ENCODE peak calls at places on chromosomes 2 and 18, in five cellular contexts. K, Z, E, G and J are unnamed samples.

GRCh38 chr2:86809481-86810121 is 18.9 kb upstream of the CD8A start:
- DNase-seq in E (no peak), Z (no peak), K (no peak), G (peak), J (no peak)

GRCh38 chr18:63040788-63041410 is 278.7 kb downstream of the BCL2 start:
- DNase-seq in K (no peak), E (no peak), G (no peak), Z (no peak), J (no peak)

GRCh38 chr2:238247841-238248440 is 8.1 kb upstream of the HES6 start:
- DNase-seq in G (peak), Z (no peak), K (no peak), E (no peak), J (no peak)

GRCh38 chr2:54680397-54681032 is 42.9 kb upstream of the EML6 start:
- DNase-seq in Z (no peak), K (peak), E (no peak), G (no peak), J (no peak)

GRCh38 chr2:159635006-159635746 is 18.8 kb upstream of the BAZ2B start:
- DNase-seq in G (no peak), Z (no peak), E (no peak), K (no peak), J (no peak)

GRCh38 chr2:240847817-240848216 is 20.8 kb upstream of the AGXT start:
- DNase-seq in K (no peak), E (no peak), Z (no peak), G (no peak), J (no peak)

GRCh38 chr2:168525020-168525419 is 68.9 kb downstream of the CERS6 start:
- DNase-seq in Z (peak), E (no peak), G (no peak), K (no peak), J (no peak)

GRCh38 chr2:186695081-186695756 is 1.4 kb downstream of the FAM171B start:
- DNase-seq in E (no peak), Z (no peak), K (peak), G (no peak), J (no peak)

GRCh38 chr2:144513388-144514100 is 6.4 kb downstream of the ZEB2 start:
- DNase-seq in K (peak), E (no peak), G (peak), Z (no peak), J (no peak)

GRCh38 chr2:29213871-29214341 is 98.7 kb downstream of the CLIP4 start:
- DNase-seq in G (no peak), Z (no peak), E (no peak), K (peak), J (peak)

GRCh38 chr2:149767516-149767974 is 180.0 kb upstream of the MMADHC start:
- DNase-seq in Z (no peak), E (no peak), K (peak), G (no peak), J (no peak)

GRCh38 chr2:43634604-43635306 is 2.3 kb upstream of the PLEKHH2 start:
- DNase-seq in G (no peak), E (peak), K (peak), Z (no peak), J (no peak)

GRCh38 chr18:49869354-49869753 is 56.0 kb upstream of the ACAA2 start:
- DNase-seq in G (no peak), K (no peak), E (no peak), Z (no peak), J (no peak)

GRCh38 chr18:6057604-6058003 is 162.3 kb upstream of the TMEM200C start:
- DNase-seq in E (no peak), G (no peak), K (no peak), Z (no peak), J (no peak)

GRCh38 chr2:75647771-75648170 is 1.2 kb downstream of the MRPL19 start:
- DNase-seq in Z (no peak), K (no peak), E (no peak), G (no peak), J (no peak)

GRCh38 chr2:186588940-186589732 is 720 bp upstream of the ITGAV start:
- DNase-seq in K (no peak), G (no peak), E (no peak), Z (no peak), J (no peak)

GRCh38 chr2:205684871-205685313 is 2.6 kb downstream of the NRP2 start:
- DNase-seq in K (no peak), G (peak), Z (no peak), E (no peak), J (no peak)

GRCh38 chr18:39701839-39702238 is 2136.2 kb upstream of the CELF4 start:
- DNase-seq in G (no peak), Z (no peak), K (peak), E (peak), J (no peak)

GRCh38 chr18:45222200-45222599 is 393.1 kb upstream of the SLC14A2 start:
- DNase-seq in K (no peak), E (no peak), Z (no peak), G (no peak), J (no peak)

GRCh38 chr18:79900610-79901570 is 50.6 kb downstream of the SLC66A2 start:
- DNase-seq in Z (peak), K (no peak), G (no peak), E (no peak), J (peak)

GRCh38 chr2:74010087-74010541 is 25.4 kb downstream of the TET3 start:
- DNase-seq in K (no peak), E (peak), G (no peak), Z (no peak), J (peak)

GRCh38 chr2:99821572-99822369 is 320.6 kb downstream of the AFF3 start:
- DNase-seq in K (peak), E (no peak), G (no peak), Z (no peak), J (no peak)

GRCh38 chr2:232887171-232887850 is 17.2 kb downstream of the SNORC start:
- DNase-seq in G (peak), E (no peak), K (no peak), Z (no peak), J (peak)

DNA sequence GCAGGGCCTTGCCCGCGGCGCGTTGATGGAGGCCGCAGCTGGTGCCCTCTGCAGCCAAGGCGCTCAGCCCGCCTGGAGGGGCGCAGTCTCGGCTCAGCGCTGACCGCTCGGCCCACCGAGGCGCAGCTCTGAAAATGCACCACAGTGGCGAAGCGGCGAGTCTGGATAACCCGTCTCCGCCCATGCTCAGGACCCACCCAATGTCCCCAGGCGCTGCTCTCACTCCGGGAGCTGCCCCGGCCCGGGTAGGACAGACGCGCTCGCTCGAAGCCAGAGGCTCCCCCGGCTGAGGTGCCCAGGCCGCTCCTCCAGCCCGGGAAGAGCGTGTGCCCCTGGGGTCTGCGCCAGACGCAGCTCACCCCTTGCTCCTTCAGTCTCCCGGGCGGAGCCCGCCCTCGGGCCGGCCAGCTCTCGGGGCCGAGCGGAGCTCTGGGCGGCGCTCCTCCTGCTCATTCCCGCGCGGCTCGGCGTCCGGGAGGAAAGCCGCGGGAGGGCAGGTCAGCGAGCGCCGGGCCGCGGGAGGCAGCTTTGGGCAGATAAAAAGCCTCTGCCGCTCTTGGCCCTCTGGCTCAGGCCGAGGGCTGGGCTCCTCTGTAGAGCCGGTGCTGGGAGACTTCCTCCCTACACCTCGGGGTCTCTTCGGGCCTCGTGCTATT is 1.6 kb upstream of the TBR1 start:
- DNase-seq in G (peak), E (peak), K (peak), Z (peak), J (no peak)
- TF ChIP-seq CTCF in G (no peak), E (no peak), K (peak), Z (no peak), J (peak)

GRCh38 chr2:225458431-225459117 is 59.1 kb downstream of the NYAP2 start:
- DNase-seq in G (no peak), Z (no peak), K (no peak), E (no peak), J (no peak)

GRCh38 chr2:225456619-225457260 is 57.2 kb downstream of the NYAP2 start:
- DNase-seq in Z (no peak), K (no peak), G (no peak), E (no peak), J (no peak)

GRCh38 chr2:225452677-225453076 is 53.2 kb downstream of the NYAP2 start:
- DNase-seq in K (no peak), E (no peak), Z (no peak), G (no peak), J (no peak)

GRCh38 chr2:225457462-225457861 is 58.0 kb downstream of the NYAP2 start:
- DNase-seq in E (no peak), K (no peak), Z (no peak), G (no peak), J (no peak)

GRCh38 chr2:225454412-225454811 is 54.9 kb downstream of the NYAP2 start:
- DNase-seq in Z (no peak), G (no peak), K (no peak), E (no peak), J (no peak)
- TF ChIP-seq CTCF in Z (no peak), G (no peak), K (no peak), E (no peak), J (no peak)

GRCh38 chr2:94970353-94970752 is 55.2 kb upstream of the MAL start:
- DNase-seq in E (no peak), Z (no peak), K (no peak), G (no peak), J (no peak)
- TF ChIP-seq CTCF in E (no peak), Z (no peak), K (no peak), G (no peak), J (no peak)

DNA sequence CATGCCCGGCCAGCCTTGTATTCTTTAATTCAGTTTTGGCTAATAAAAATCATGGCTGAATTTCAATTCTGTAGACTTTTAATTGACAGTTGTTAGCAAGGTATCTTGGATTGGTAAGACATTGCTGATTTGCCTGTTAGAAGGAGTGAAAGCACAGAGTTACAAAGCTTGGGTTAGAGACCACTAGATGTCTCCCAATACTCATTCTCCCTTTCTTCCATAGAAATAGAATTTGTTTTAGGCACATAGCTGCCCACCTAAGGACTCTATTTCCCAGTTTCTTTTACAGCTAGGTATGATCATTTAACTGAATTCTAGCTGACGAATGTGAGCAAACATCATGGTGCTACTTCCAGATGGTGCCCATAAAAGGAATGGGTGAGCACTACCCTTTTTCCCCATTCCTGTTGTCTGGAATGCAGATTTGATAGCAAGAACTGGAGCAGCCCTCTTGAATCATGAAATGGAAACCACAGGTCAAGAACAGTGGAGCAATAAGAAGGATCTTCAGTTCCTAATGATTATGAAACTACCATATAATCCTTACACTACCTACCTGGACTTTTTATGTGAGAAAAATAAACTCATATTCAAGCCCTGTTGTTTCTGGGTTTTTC is 17.5 kb downstream of the PECR start:
- DNase-seq in K (no peak), Z (no peak), G (no peak), E (no peak), J (no peak)
- TF ChIP-seq CTCF in K (peak), Z (no peak), G (no peak), E (no peak), J (peak)

GRCh38 chr2:60553992-60554648 is 666 bp upstream of the BCL11A start:
- DNase-seq in G (peak), K (no peak), Z (peak), E (peak), J (no peak)

GRCh38 chr2:60554649-60555065 is 1.2 kb upstream of the BCL11A start:
- DNase-seq in E (no peak), Z (peak), K (no peak), G (peak), J (no peak)

GRCh38 chr2:60556441-60556997 is 3.1 kb upstream of the BCL11A start:
- DNase-seq in E (no peak), Z (peak), G (peak), K (no peak), J (no peak)

GRCh38 chr2:60555794-60556161 is 2.3 kb upstream of the BCL11A start:
- DNase-seq in Z (no peak), G (no peak), K (no peak), E (no peak), J (no peak)

GRCh38 chr2:60555066-60555793 is 1.8 kb upstream of the BCL11A start:
- DNase-seq in K (peak), E (peak), G (peak), Z (peak), J (no peak)
- TF ChIP-seq CTCF in K (peak), E (peak), G (no peak), Z (peak), J (peak)

DNA sequence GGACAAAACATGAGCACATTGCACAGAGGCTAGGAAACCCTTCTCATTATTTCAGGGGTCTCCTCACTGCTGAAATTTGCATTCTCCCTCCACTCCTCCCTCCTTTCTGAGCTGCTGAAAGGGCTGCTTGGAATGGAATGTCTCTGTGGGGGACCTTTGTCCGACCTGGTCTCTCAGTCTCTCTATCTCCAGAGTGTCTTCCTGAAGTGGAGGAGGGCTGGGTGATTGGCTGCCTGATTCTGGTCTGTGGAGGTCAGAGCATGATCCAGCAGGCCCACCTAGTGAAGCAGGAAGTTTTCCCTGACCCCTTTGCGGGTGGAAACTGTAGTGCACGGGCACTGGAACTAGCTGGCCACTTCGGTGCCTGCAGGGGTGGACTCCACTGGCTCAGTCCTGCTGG is 560.5 kb upstream of the HS6ST1 start:
- DNase-seq in G (no peak), K (no peak), Z (no peak), E (no peak), J (no peak)
- TF ChIP-seq CTCF in G (no peak), K (no peak), Z (no peak), E (no peak), J (no peak)